ENCODE peak calls at places on chromosomes 13 and 19, in seven cellular contexts. M, I, S, K, B, F and Z are unnamed samples.

GRCh38 chr13:97548138-97548537 is 114.2 kb downstream of the RAP2A start:
- DNase-seq in M (no peak), K (no peak), S (no peak), I (no peak), B (no peak), F (no peak), Z (no peak)

GRCh38 chr13:67763316-67763715 is 533.2 kb upstream of the PCDH9 start:
- DNase-seq in K (no peak), S (peak), I (no peak), M (no peak), F (no peak), B (no peak), Z (no peak)

GRCh38 chr19:1248454-1249297 is at the start of gene MIDN:
- DNase-seq in I (peak), F (peak), S (peak), M (peak), K (peak), B (peak), Z (no peak)

GRCh38 chr19:6375411-6376010 is at the start of gene PSPN:
- DNase-seq in B (no peak), I (no peak), M (no peak), K (no peak), S (no peak), F (no peak), Z (no peak)

GRCh38 chr19:13794388-13794751 is 873 bp upstream of the ZSWIM4 start:
- DNase-seq in I (peak), M (peak), F (no peak), S (peak), B (peak), K (peak), Z (no peak)

GRCh38 chr13:24574847-24575246 is 62.3 kb upstream of the PARP4 start:
- DNase-seq in S (no peak), I (no peak), M (no peak), K (no peak), B (no peak), F (no peak), Z (no peak)

GRCh38 chr13:112729408-112729807 is 39.6 kb downstream of the ATP11A start:
- DNase-seq in B (no peak), S (no peak), I (no peak), M (no peak), K (no peak), F (no peak), Z (no peak)

GRCh38 chr19:43675269-43675879 is 5.4 kb upstream of the PLAUR start:
- DNase-seq in K (peak), M (peak), F (no peak), B (peak), S (no peak), I (no peak), Z (peak)

GRCh38 chr19:35107541-35107939 is 8.1 kb upstream of the FXYD3 start:
- DNase-seq in B (peak), F (no peak), K (peak), S (no peak), M (peak), I (no peak), Z (no peak)

GRCh38 chr19:38596057-38596981 is 21.4 kb downstream of the MAP4K1 start:
- DNase-seq in M (peak), I (no peak), B (no peak), S (peak), K (no peak), F (peak), Z (no peak)

GRCh38 chr19:2624537-2625091 is 77.9 kb downstream of the GNG7 start:
- DNase-seq in M (no peak), B (no peak), I (no peak), S (no peak), K (no peak), F (peak), Z (no peak)

GRCh38 chr13:39016087-39016486 is 21.8 kb downstream of the PROSER1 start:
- DNase-seq in K (no peak), M (no peak), I (no peak), S (no peak), B (no peak), F (no peak), Z (no peak)

GRCh38 chr13:39013462-39013861 is 22.8 kb upstream of the STOML3 start:
- DNase-seq in M (no peak), S (no peak), B (no peak), I (no peak), K (no peak), F (no peak), Z (no peak)

GRCh38 chr13:39016789-39017188 is 21.1 kb downstream of the PROSER1 start:
- DNase-seq in I (no peak), S (peak), B (peak), M (peak), K (peak), F (peak), Z (no peak)

GRCh38 chr13:39012608-39013007 is 22.0 kb upstream of the STOML3 start:
- DNase-seq in F (peak), M (no peak), I (no peak), S (peak), B (no peak), K (no peak), Z (no peak)
- TF ChIP-seq CTCF in F (peak), M (peak), I (no peak), S (peak), B (no peak), K (no peak), Z (no peak)

GRCh38 chr13:31351376-31351775 is 151.6 kb downstream of the B3GLCT start:
- DNase-seq in I (no peak), K (no peak), S (no peak), B (no peak), F (no peak), M (no peak), Z (no peak)

GRCh38 chr13:31346891-31347290 is 147.1 kb downstream of the B3GLCT start:
- DNase-seq in B (no peak), K (no peak), M (no peak), S (no peak), F (no peak), I (no peak), Z (no peak)

GRCh38 chr13:31349156-31349555 is 149.4 kb downstream of the B3GLCT start:
- DNase-seq in B (no peak), F (no peak), S (no peak), I (no peak), M (no peak), K (no peak), Z (no peak)

GRCh38 chr13:31352467-31352866 is 152.7 kb downstream of the B3GLCT start:
- DNase-seq in K (no peak), B (no peak), F (no peak), S (no peak), I (no peak), M (no peak), Z (no peak)

GRCh38 chr13:31350560-31350959 is 150.8 kb downstream of the B3GLCT start:
- DNase-seq in B (peak), M (no peak), K (no peak), I (no peak), S (no peak), F (no peak), Z (no peak)
- TF ChIP-seq CTCF in B (no peak), M (no peak), K (no peak), I (no peak), S (no peak), F (no peak), Z (no peak)

GRCh38 chr13:99991013-99991805 is 9.6 kb downstream of the ZIC2 start:
- DNase-seq in M (no peak), F (no peak), I (no peak), B (no peak), S (peak), K (no peak), Z (no peak)
- TF ChIP-seq CTCF in M (no peak), F (no peak), I (no peak), B (no peak), S (no peak), K (no peak), Z (no peak)

DNA sequence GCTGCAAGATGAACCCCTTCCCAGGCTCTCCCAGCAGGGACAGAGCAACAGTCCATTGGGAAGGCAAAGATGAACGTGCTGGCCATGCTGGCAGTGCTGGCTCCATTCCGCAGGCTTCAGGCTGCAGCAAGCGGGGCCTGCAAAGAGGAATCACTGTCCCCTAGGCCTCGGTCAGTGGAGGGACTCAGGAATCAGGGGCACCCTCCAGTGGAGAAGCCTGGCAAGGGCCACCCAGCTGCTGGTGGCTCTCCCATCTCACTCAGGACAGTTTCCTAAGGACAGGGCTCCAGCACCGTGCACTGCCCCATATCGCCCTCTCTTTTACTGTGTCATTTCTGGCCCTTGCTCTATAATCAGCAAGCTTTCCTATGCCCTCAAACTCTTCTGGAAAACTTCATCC is 498.6 kb downstream of the EFNB2 start:
- DNase-seq in F (peak), M (no peak), S (no peak), I (no peak), K (no peak), B (no peak), Z (no peak)
- TF ChIP-seq CTCF in F (peak), M (no peak), S (no peak), I (no peak), K (no peak), B (no peak), Z (no peak)

DNA sequence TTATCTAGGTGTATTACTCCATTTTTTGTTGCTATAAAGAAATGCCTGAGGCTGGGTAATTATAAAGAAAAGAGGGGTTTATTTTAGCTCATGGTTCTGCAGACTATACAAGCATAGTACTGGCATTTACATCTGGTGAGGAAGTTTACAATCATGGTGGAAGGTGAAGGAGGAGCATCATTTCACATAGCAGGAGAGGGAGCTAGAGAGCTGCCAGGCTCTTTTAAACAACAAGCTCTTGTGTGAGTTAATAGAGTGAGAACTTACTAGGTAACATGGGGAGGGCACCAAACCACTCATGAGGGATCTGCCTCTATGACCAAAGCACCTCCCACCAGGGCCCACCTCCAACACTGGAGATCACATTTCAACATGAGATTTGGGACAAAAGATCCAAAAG is 221.7 kb upstream of the GPC6 start:
- DNase-seq in I (no peak), M (peak), K (peak), B (peak), S (peak), F (peak), Z (no peak)
- TF ChIP-seq CTCF in I (no peak), M (peak), K (peak), B (peak), S (peak), F (peak), Z (peak)

GRCh38 chr19:55339225-55340143 is at the start of gene KMT5C:
- DNase-seq in S (peak), F (peak), K (peak), M (peak), I (peak), B (peak), Z (peak)
- TF ChIP-seq CTCF in S (no peak), F (no peak), K (no peak), M (peak), I (peak), B (peak), Z (peak)

GRCh38 chr19:32651729-32652140 is 23.2 kb downstream of the ANKRD27 start:
- DNase-seq in M (no peak), I (no peak), B (no peak), F (no peak), S (peak), K (no peak), Z (no peak)
- TF ChIP-seq CTCF in M (no peak), I (no peak), B (no peak), F (no peak), S (peak), K (no peak), Z (no peak)

DNA sequence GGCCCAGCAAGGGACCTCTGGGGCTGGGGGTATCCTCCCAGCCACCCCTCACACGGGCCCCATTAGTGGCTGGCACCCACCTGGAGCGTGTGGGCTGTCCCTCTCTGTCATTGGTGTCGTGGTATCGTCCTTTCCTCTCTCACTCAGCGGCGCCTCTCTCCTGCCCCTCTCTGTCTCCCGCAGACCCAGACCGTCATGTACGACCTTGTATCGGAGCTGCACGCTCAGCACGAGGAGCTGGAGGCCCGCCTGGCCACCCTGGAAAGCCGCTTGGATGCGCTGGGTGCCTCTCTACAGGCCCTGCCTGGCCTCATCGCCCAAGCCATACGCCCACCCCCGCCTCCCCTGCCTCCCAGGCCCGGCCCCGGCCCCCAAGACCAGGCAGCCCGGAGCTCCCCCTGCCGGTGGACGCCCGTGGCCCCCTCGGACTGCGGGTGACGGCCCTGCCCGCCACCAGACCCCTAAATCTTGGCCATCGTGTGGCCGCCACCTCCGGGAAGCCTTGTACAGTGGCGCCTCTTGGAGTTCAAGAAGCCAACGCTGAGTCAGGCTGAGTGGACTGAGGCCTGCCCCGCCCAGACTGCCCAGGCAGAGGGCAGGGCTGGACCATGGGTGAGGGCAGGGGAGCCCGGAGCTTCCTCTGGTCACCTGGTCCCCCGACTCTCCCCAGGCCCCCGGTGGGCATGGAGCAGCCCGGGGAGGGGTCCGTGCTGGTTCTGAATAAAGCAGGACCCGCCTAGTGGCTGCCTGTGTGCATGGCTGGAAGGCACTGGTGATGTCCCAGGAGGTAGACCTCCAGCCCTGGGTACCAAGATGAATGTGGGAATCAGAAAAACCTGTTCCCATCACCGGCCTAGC is 9.8 kb upstream of the ARRDC2 start:
- DNase-seq in B (no peak), S (no peak), M (no peak), K (no peak), F (no peak), I (no peak), Z (no peak)
- TF ChIP-seq CTCF in B (peak), S (peak), M (peak), K (no peak), F (no peak), I (no peak), Z (peak)